ENCODE peak calls at places on chromosomes 13 and 19, in six cellular contexts. One of them, this sample, is unnamed.
A peak's percentile ranks its signal among the peaks of the same experiment; 100 is the strongest.

GRCh38 chr19:38011426-38011825 is 104.4 kb downstream of the SIPA1L3 start:
- DNase-seq in stimulated activated CD8-positive, alpha-beta memory T cell treated with anti-CD3 and anti-CD28 coated beads, Interleukin-7, amount 100 ng/mL, for 1 hour: no peak
- DNase-seq in CD8-positive, alpha-beta T cell: no peak
- DNase-seq in cardiac muscle cell: no peak
- DNase-seq in GM13976: no peak
- DNase-seq in activated B cell treated with CpG ODN at 0.5 μM for 24 hours: no peak
- DNase-seq in this sample: no peak

GRCh38 chr19:17933414-17934129 is 757 bp downstream of the CCDC124 start:
- DNase-seq in stimulated activated CD8-positive, alpha-beta memory T cell treated with anti-CD3 and anti-CD28 coated beads, Interleukin-7, amount 100 ng/mL, for 1 hour: no peak
- DNase-seq in CD8-positive, alpha-beta T cell: no peak
- DNase-seq in cardiac muscle cell: no peak
- DNase-seq in GM13976: no peak
- DNase-seq in activated B cell treated with CpG ODN at 0.5 μM for 24 hours: no peak
- DNase-seq in this sample: peak; percentile 88

GRCh38 chr19:58386166-58386575 is 898 bp upstream of the RPS5 start:
- DNase-seq in stimulated activated CD8-positive, alpha-beta memory T cell treated with anti-CD3 and anti-CD28 coated beads, Interleukin-7, amount 100 ng/mL, for 1 hour: no peak
- DNase-seq in CD8-positive, alpha-beta T cell: no peak
- DNase-seq in cardiac muscle cell: no peak
- DNase-seq in GM13976: no peak
- DNase-seq in activated B cell treated with CpG ODN at 0.5 μM for 24 hours: no peak
- DNase-seq in this sample: no peak

GRCh38 chr19:33488826-33489225 is 32.8 kb downstream of the PEPD start:
- DNase-seq in stimulated activated CD8-positive, alpha-beta memory T cell treated with anti-CD3 and anti-CD28 coated beads, Interleukin-7, amount 100 ng/mL, for 1 hour: no peak
- DNase-seq in CD8-positive, alpha-beta T cell: no peak
- DNase-seq in cardiac muscle cell: no peak
- DNase-seq in GM13976: no peak
- DNase-seq in activated B cell treated with CpG ODN at 0.5 μM for 24 hours: no peak
- DNase-seq in this sample: no peak

GRCh38 chr19:14363203-14364097 is 17.8 kb upstream of the ADGRE5 start:
- DNase-seq in stimulated activated CD8-positive, alpha-beta memory T cell treated with anti-CD3 and anti-CD28 coated beads, Interleukin-7, amount 100 ng/mL, for 1 hour: no peak
- DNase-seq in CD8-positive, alpha-beta T cell: no peak
- DNase-seq in cardiac muscle cell: peak; percentile 52
- DNase-seq in GM13976: peak; percentile 65
- DNase-seq in activated B cell treated with CpG ODN at 0.5 μM for 24 hours: peak; percentile 40
- DNase-seq in this sample: no peak

GRCh38 chr13:86945596-86945995 is 725.6 kb upstream of the SLITRK5 start:
- DNase-seq in stimulated activated CD8-positive, alpha-beta memory T cell treated with anti-CD3 and anti-CD28 coated beads, Interleukin-7, amount 100 ng/mL, for 1 hour: no peak
- DNase-seq in CD8-positive, alpha-beta T cell: no peak
- DNase-seq in cardiac muscle cell: no peak
- DNase-seq in GM13976: no peak
- DNase-seq in activated B cell treated with CpG ODN at 0.5 μM for 24 hours: no peak
- DNase-seq in this sample: no peak

GRCh38 chr19:16660763-16661479 is at the start of gene TMEM38A:
- DNase-seq in stimulated activated CD8-positive, alpha-beta memory T cell treated with anti-CD3 and anti-CD28 coated beads, Interleukin-7, amount 100 ng/mL, for 1 hour: no peak
- DNase-seq in CD8-positive, alpha-beta T cell: peak; percentile 62
- DNase-seq in cardiac muscle cell: peak; percentile 63
- DNase-seq in GM13976: peak; percentile 70
- DNase-seq in activated B cell treated with CpG ODN at 0.5 μM for 24 hours: peak; percentile 66
- DNase-seq in this sample: no peak

GRCh38 chr19:19445911-19446361 is 40.5 kb downstream of the GATAD2A start:
- DNase-seq in stimulated activated CD8-positive, alpha-beta memory T cell treated with anti-CD3 and anti-CD28 coated beads, Interleukin-7, amount 100 ng/mL, for 1 hour: no peak
- DNase-seq in CD8-positive, alpha-beta T cell: no peak
- DNase-seq in cardiac muscle cell: no peak
- DNase-seq in GM13976: no peak
- DNase-seq in activated B cell treated with CpG ODN at 0.5 μM for 24 hours: no peak
- DNase-seq in this sample: no peak